ENCODE peak calls at places on chromosomes 3 and 15, in ten cellular contexts. One of them, this sample, is unnamed.

GRCh38 chr15:43899928-43900327 is 73.1 kb downstream of the WDR76 start:
- DNase-seq in NCI-H69: no peak
- DNase-seq in cardiac septum: no peak
- DNase-seq in neural crest cell: no peak
- DNase-seq in left cardiac atrium: no peak
- DNase-seq in posterior cingulate gyrus: no peak
- DNase-seq in AG20443: no peak
- DNase-seq in dorsolateral prefrontal cortex: no peak
- DNase-seq in psoas muscle: no peak
- DNase-seq in renal cortical epithelial cell: no peak
- DNase-seq in this sample: no peak

GRCh38 chr15:72237286-72238224 is 6.6 kb upstream of the PKM start:
- DNase-seq in NCI-H69: peak
- DNase-seq in cardiac septum: peak
- DNase-seq in neural crest cell: no peak
- DNase-seq in left cardiac atrium: peak
- DNase-seq in posterior cingulate gyrus: peak
- DNase-seq in AG20443: peak
- DNase-seq in dorsolateral prefrontal cortex: no peak
- DNase-seq in psoas muscle: peak
- DNase-seq in renal cortical epithelial cell: peak
- DNase-seq in this sample: no peak

GRCh38 chr3:88807471-88808090 is 299.8 kb upstream of the EPHA3 start:
- DNase-seq in NCI-H69: no peak
- DNase-seq in cardiac septum: no peak
- DNase-seq in neural crest cell: no peak
- DNase-seq in left cardiac atrium: no peak
- DNase-seq in posterior cingulate gyrus: no peak
- DNase-seq in AG20443: peak
- DNase-seq in dorsolateral prefrontal cortex: no peak
- DNase-seq in psoas muscle: no peak
- DNase-seq in renal cortical epithelial cell: peak
- DNase-seq in this sample: no peak

GRCh38 chr3:133675631-133676335 is 14.0 kb upstream of the TOPBP1 start:
- DNase-seq in NCI-H69: peak
- DNase-seq in cardiac septum: no peak
- DNase-seq in neural crest cell: no peak
- DNase-seq in left cardiac atrium: no peak
- DNase-seq in posterior cingulate gyrus: no peak
- DNase-seq in AG20443: no peak
- DNase-seq in dorsolateral prefrontal cortex: no peak
- DNase-seq in psoas muscle: no peak
- DNase-seq in renal cortical epithelial cell: no peak
- DNase-seq in this sample: no peak

GRCh38 chr3:1269808-1270207 is 177.0 kb downstream of the CNTN6 start:
- DNase-seq in NCI-H69: no peak
- DNase-seq in cardiac septum: no peak
- DNase-seq in neural crest cell: no peak
- DNase-seq in left cardiac atrium: no peak
- DNase-seq in posterior cingulate gyrus: no peak
- DNase-seq in AG20443: no peak
- DNase-seq in dorsolateral prefrontal cortex: no peak
- DNase-seq in psoas muscle: no peak
- DNase-seq in renal cortical epithelial cell: peak
- DNase-seq in this sample: no peak

GRCh38 chr3:167840247-167840646 is 104.7 kb downstream of the SERPINI1 start:
- DNase-seq in NCI-H69: no peak
- DNase-seq in cardiac septum: no peak
- DNase-seq in neural crest cell: no peak
- DNase-seq in left cardiac atrium: no peak
- DNase-seq in posterior cingulate gyrus: no peak
- DNase-seq in AG20443: no peak
- DNase-seq in dorsolateral prefrontal cortex: no peak
- DNase-seq in psoas muscle: no peak
- DNase-seq in renal cortical epithelial cell: no peak
- DNase-seq in this sample: no peak

GRCh38 chr3:194485876-194486539 is 794 bp downstream of the ATP13A3 start:
- DNase-seq in NCI-H69: peak
- DNase-seq in cardiac septum: peak
- DNase-seq in neural crest cell: no peak
- DNase-seq in left cardiac atrium: peak
- DNase-seq in posterior cingulate gyrus: no peak
- DNase-seq in AG20443: peak
- DNase-seq in dorsolateral prefrontal cortex: no peak
- DNase-seq in psoas muscle: peak
- DNase-seq in renal cortical epithelial cell: no peak
- DNase-seq in this sample: peak

GRCh38 chr15:50676799-50677483 is 9.7 kb downstream of the TRPM7 start:
- DNase-seq in NCI-H69: no peak
- DNase-seq in cardiac septum: no peak
- DNase-seq in neural crest cell: no peak
- DNase-seq in left cardiac atrium: no peak
- DNase-seq in posterior cingulate gyrus: no peak
- DNase-seq in AG20443: peak
- DNase-seq in dorsolateral prefrontal cortex: no peak
- DNase-seq in psoas muscle: no peak
- DNase-seq in renal cortical epithelial cell: peak
- DNase-seq in this sample: no peak

GRCh38 chr15:73681073-73681472 is 3.1 kb upstream of the CD276 start:
- DNase-seq in NCI-H69: no peak
- DNase-seq in cardiac septum: no peak
- DNase-seq in neural crest cell: no peak
- DNase-seq in left cardiac atrium: no peak
- DNase-seq in posterior cingulate gyrus: no peak
- DNase-seq in AG20443: no peak
- DNase-seq in dorsolateral prefrontal cortex: no peak
- DNase-seq in psoas muscle: no peak
- DNase-seq in renal cortical epithelial cell: no peak
- DNase-seq in this sample: no peak

GRCh38 chr3:189773056-189773455 is 141.9 kb downstream of the TP63 start:
- DNase-seq in NCI-H69: no peak
- DNase-seq in cardiac septum: no peak
- DNase-seq in neural crest cell: no peak
- DNase-seq in left cardiac atrium: no peak
- DNase-seq in posterior cingulate gyrus: no peak
- DNase-seq in AG20443: peak
- DNase-seq in dorsolateral prefrontal cortex: no peak
- DNase-seq in psoas muscle: no peak
- DNase-seq in renal cortical epithelial cell: peak
- DNase-seq in this sample: no peak

GRCh38 chr3:98359993-98360675 is 6.5 kb downstream of the OR5K4 start:
- DNase-seq in NCI-H69: peak
- DNase-seq in cardiac septum: no peak
- DNase-seq in neural crest cell: no peak
- DNase-seq in left cardiac atrium: no peak
- DNase-seq in posterior cingulate gyrus: no peak
- DNase-seq in AG20443: no peak
- DNase-seq in dorsolateral prefrontal cortex: no peak
- DNase-seq in psoas muscle: no peak
- DNase-seq in renal cortical epithelial cell: peak
- DNase-seq in this sample: no peak

GRCh38 chr15:49421991-49422390 is 1.1 kb upstream of the FGF7 start:
- DNase-seq in NCI-H69: peak
- DNase-seq in cardiac septum: no peak
- DNase-seq in neural crest cell: peak
- DNase-seq in left cardiac atrium: peak
- DNase-seq in posterior cingulate gyrus: no peak
- DNase-seq in AG20443: peak
- DNase-seq in dorsolateral prefrontal cortex: no peak
- DNase-seq in psoas muscle: peak
- DNase-seq in renal cortical epithelial cell: peak
- DNase-seq in this sample: no peak

GRCh38 chr3:181630873-181631272 is 80.9 kb upstream of the SOX2 start:
- DNase-seq in NCI-H69: no peak
- DNase-seq in cardiac septum: no peak
- DNase-seq in neural crest cell: no peak
- DNase-seq in left cardiac atrium: no peak
- DNase-seq in posterior cingulate gyrus: no peak
- DNase-seq in AG20443: no peak
- DNase-seq in dorsolateral prefrontal cortex: no peak
- DNase-seq in psoas muscle: no peak
- DNase-seq in renal cortical epithelial cell: no peak
- DNase-seq in this sample: no peak

GRCh38 chr3:46926039-46926438 is 48.5 kb downstream of the PTH1R start:
- DNase-seq in NCI-H69: no peak
- DNase-seq in cardiac septum: peak
- DNase-seq in neural crest cell: no peak
- DNase-seq in left cardiac atrium: peak
- DNase-seq in posterior cingulate gyrus: peak
- DNase-seq in AG20443: no peak
- DNase-seq in dorsolateral prefrontal cortex: no peak
- DNase-seq in psoas muscle: peak
- DNase-seq in renal cortical epithelial cell: peak
- DNase-seq in this sample: no peak

GRCh38 chr3:11335056-11335608 is 62.9 kb downstream of the ATG7 start:
- DNase-seq in NCI-H69: peak
- DNase-seq in cardiac septum: no peak
- DNase-seq in neural crest cell: peak
- DNase-seq in left cardiac atrium: no peak
- DNase-seq in posterior cingulate gyrus: no peak
- DNase-seq in AG20443: peak
- DNase-seq in dorsolateral prefrontal cortex: no peak
- DNase-seq in psoas muscle: no peak
- DNase-seq in renal cortical epithelial cell: peak
- DNase-seq in this sample: peak

GRCh38 chr15:34621675-34622074 is 38.2 kb upstream of the GOLGA8B start:
- DNase-seq in NCI-H69: peak
- DNase-seq in cardiac septum: no peak
- DNase-seq in neural crest cell: no peak
- DNase-seq in left cardiac atrium: no peak
- DNase-seq in posterior cingulate gyrus: no peak
- DNase-seq in AG20443: peak
- DNase-seq in dorsolateral prefrontal cortex: no peak
- DNase-seq in psoas muscle: no peak
- DNase-seq in renal cortical epithelial cell: peak
- DNase-seq in this sample: no peak

GRCh38 chr3:50124363-50125226 is 30.5 kb upstream of the SEMA3F start:
- DNase-seq in NCI-H69: peak
- DNase-seq in cardiac septum: no peak
- DNase-seq in neural crest cell: no peak
- DNase-seq in left cardiac atrium: no peak
- DNase-seq in posterior cingulate gyrus: peak
- DNase-seq in AG20443: peak
- DNase-seq in dorsolateral prefrontal cortex: no peak
- DNase-seq in psoas muscle: peak
- DNase-seq in renal cortical epithelial cell: no peak
- DNase-seq in this sample: no peak

GRCh38 chr3:14132120-14132519 is 7.3 kb downstream of the TMEM43 start:
- DNase-seq in NCI-H69: no peak
- DNase-seq in cardiac septum: peak
- DNase-seq in neural crest cell: no peak
- DNase-seq in left cardiac atrium: no peak
- DNase-seq in posterior cingulate gyrus: peak
- DNase-seq in AG20443: no peak
- DNase-seq in dorsolateral prefrontal cortex: no peak
- DNase-seq in psoas muscle: no peak
- DNase-seq in renal cortical epithelial cell: no peak
- DNase-seq in this sample: no peak

GRCh38 chr3:39668420-39668819 is 141.0 kb upstream of the MYRIP start:
- DNase-seq in NCI-H69: peak
- DNase-seq in cardiac septum: no peak
- DNase-seq in neural crest cell: peak
- DNase-seq in left cardiac atrium: no peak
- DNase-seq in posterior cingulate gyrus: no peak
- DNase-seq in AG20443: peak
- DNase-seq in dorsolateral prefrontal cortex: no peak
- DNase-seq in psoas muscle: no peak
- DNase-seq in renal cortical epithelial cell: peak
- DNase-seq in this sample: no peak

GRCh38 chr3:79871656-79872055 is 103.9 kb upstream of the ROBO1 start:
- DNase-seq in NCI-H69: no peak
- DNase-seq in cardiac septum: no peak
- DNase-seq in neural crest cell: no peak
- DNase-seq in left cardiac atrium: no peak
- DNase-seq in posterior cingulate gyrus: no peak
- DNase-seq in AG20443: no peak
- DNase-seq in dorsolateral prefrontal cortex: no peak
- DNase-seq in psoas muscle: no peak
- DNase-seq in renal cortical epithelial cell: no peak
- DNase-seq in this sample: no peak

GRCh38 chr15:39286706-39287105 is 294.2 kb upstream of the THBS1 start:
- DNase-seq in NCI-H69: peak
- DNase-seq in cardiac septum: no peak
- DNase-seq in neural crest cell: no peak
- DNase-seq in left cardiac atrium: no peak
- DNase-seq in posterior cingulate gyrus: no peak
- DNase-seq in AG20443: no peak
- DNase-seq in dorsolateral prefrontal cortex: no peak
- DNase-seq in psoas muscle: no peak
- DNase-seq in renal cortical epithelial cell: no peak
- DNase-seq in this sample: no peak

GRCh38 chr15:89749951-89750559 is 994 bp downstream of the MESP1 start:
- DNase-seq in NCI-H69: peak
- DNase-seq in cardiac septum: no peak
- DNase-seq in neural crest cell: no peak
- DNase-seq in left cardiac atrium: no peak
- DNase-seq in posterior cingulate gyrus: peak
- DNase-seq in AG20443: no peak
- DNase-seq in dorsolateral prefrontal cortex: no peak
- DNase-seq in psoas muscle: no peak
- DNase-seq in renal cortical epithelial cell: no peak
- DNase-seq in this sample: no peak

GRCh38 chr3:125322166-125322565 is 53.0 kb downstream of the ZNF148 start:
- DNase-seq in NCI-H69: peak
- DNase-seq in cardiac septum: no peak
- DNase-seq in neural crest cell: no peak
- DNase-seq in left cardiac atrium: no peak
- DNase-seq in posterior cingulate gyrus: no peak
- DNase-seq in AG20443: peak
- DNase-seq in dorsolateral prefrontal cortex: no peak
- DNase-seq in psoas muscle: peak
- DNase-seq in renal cortical epithelial cell: no peak
- DNase-seq in this sample: no peak

GRCh38 chr3:196639517-196640500 is at the start of gene NRROS:
- DNase-seq in NCI-H69: peak
- DNase-seq in cardiac septum: peak
- DNase-seq in neural crest cell: no peak
- DNase-seq in left cardiac atrium: peak
- DNase-seq in posterior cingulate gyrus: peak
- DNase-seq in AG20443: peak
- DNase-seq in dorsolateral prefrontal cortex: no peak
- DNase-seq in psoas muscle: peak
- DNase-seq in renal cortical epithelial cell: peak
- DNase-seq in this sample: peak

GRCh38 chr15:79433610-79434009 is 1.5 kb downstream of the MINAR1 start:
- DNase-seq in NCI-H69: peak
- DNase-seq in cardiac septum: no peak
- DNase-seq in neural crest cell: no peak
- DNase-seq in left cardiac atrium: no peak
- DNase-seq in posterior cingulate gyrus: no peak
- DNase-seq in AG20443: no peak
- DNase-seq in dorsolateral prefrontal cortex: no peak
- DNase-seq in psoas muscle: no peak
- DNase-seq in renal cortical epithelial cell: no peak
- DNase-seq in this sample: no peak

GRCh38 chr3:27628029-27628750 is 93.9 kb downstream of the EOMES start:
- DNase-seq in NCI-H69: no peak
- DNase-seq in cardiac septum: no peak
- DNase-seq in neural crest cell: no peak
- DNase-seq in left cardiac atrium: no peak
- DNase-seq in posterior cingulate gyrus: no peak
- DNase-seq in AG20443: no peak
- DNase-seq in dorsolateral prefrontal cortex: no peak
- DNase-seq in psoas muscle: no peak
- DNase-seq in renal cortical epithelial cell: no peak
- DNase-seq in this sample: no peak

GRCh38 chr3:134144694-134145093 is 106.0 kb downstream of the RYK start:
- DNase-seq in NCI-H69: no peak
- DNase-seq in cardiac septum: no peak
- DNase-seq in neural crest cell: no peak
- DNase-seq in left cardiac atrium: no peak
- DNase-seq in posterior cingulate gyrus: no peak
- DNase-seq in AG20443: no peak
- DNase-seq in dorsolateral prefrontal cortex: no peak
- DNase-seq in psoas muscle: no peak
- DNase-seq in renal cortical epithelial cell: no peak
- DNase-seq in this sample: no peak

GRCh38 chr3:104909721-104910120 is 457.0 kb upstream of the ALCAM start:
- DNase-seq in NCI-H69: peak
- DNase-seq in cardiac septum: no peak
- DNase-seq in neural crest cell: no peak
- DNase-seq in left cardiac atrium: no peak
- DNase-seq in posterior cingulate gyrus: no peak
- DNase-seq in AG20443: no peak
- DNase-seq in dorsolateral prefrontal cortex: no peak
- DNase-seq in psoas muscle: no peak
- DNase-seq in renal cortical epithelial cell: no peak
- DNase-seq in this sample: no peak